ENCODE peak calls at places on chromosomes 12 and 14, in four cellular contexts. K, Y, G and R are unnamed samples.

GRCh38 chr14:80426686-80427085 is 215.4 kb upstream of the DIO2 start:
- DNase-seq in K (no peak), Y (peak; percentile 18), G (no peak), R (peak; percentile 47)

GRCh38 chr12:57444744-57445143 is 10.2 kb downstream of the INHBC start:
- DNase-seq in K (no peak), Y (no peak), G (no peak), R (no peak)

GRCh38 chr14:31071151-31071550 is 45.0 kb upstream of the STRN3 start:
- DNase-seq in K (no peak), Y (no peak), G (no peak), R (peak; percentile 49)

GRCh38 chr14:52397844-52398243 is 83.7 kb downstream of the PTGER2 start:
- DNase-seq in K (no peak), Y (no peak), G (no peak), R (no peak)

GRCh38 chr14:104654119-104654518 is 35.3 kb upstream of the INF2 start:
- DNase-seq in K (no peak), Y (no peak), G (no peak), R (no peak)

GRCh38 chr14:104773505-104774452 is 20.8 kb downstream of the SIVA1 start:
- DNase-seq in K (peak; percentile 34), Y (no peak), G (no peak), R (no peak)

GRCh38 chr12:13587721-13588389 is 391.3 kb downstream of the EMP1 start:
- DNase-seq in K (no peak), Y (no peak), G (peak; percentile 24), R (no peak)

GRCh38 chr14:59931237-59931636 is 11.3 kb downstream of the LRRC9 start:
- DNase-seq in K (no peak), Y (no peak), G (no peak), R (no peak)

GRCh38 chr12:4864575-4864974 is 45.1 kb upstream of the KCNA1 start:
- DNase-seq in K (no peak), Y (no peak), G (no peak), R (no peak)

GRCh38 chr12:2640281-2640680 is 154.5 kb upstream of the FKBP4 start:
- DNase-seq in K (no peak), Y (no peak), G (no peak), R (no peak)

GRCh38 chr12:91272456-91273063 is 89.9 kb upstream of the DCN start:
- DNase-seq in K (no peak), Y (no peak), G (peak; percentile 58), R (no peak)

GRCh38 chr12:112018571-112019237 is 5.5 kb downstream of the ERP29 start:
- DNase-seq in K (no peak), Y (peak; percentile 95), G (no peak), R (peak; percentile 67)
- H3K36me3 ChIP-seq in K (peaks cover 49% of the 10 kb centered on the region), Y (peaks cover 32% of the 10 kb centered on the region), G (peaks cover 14% of the 10 kb centered on the region), R (peaks cover 20% of the 10 kb centered on the region)

DNA sequence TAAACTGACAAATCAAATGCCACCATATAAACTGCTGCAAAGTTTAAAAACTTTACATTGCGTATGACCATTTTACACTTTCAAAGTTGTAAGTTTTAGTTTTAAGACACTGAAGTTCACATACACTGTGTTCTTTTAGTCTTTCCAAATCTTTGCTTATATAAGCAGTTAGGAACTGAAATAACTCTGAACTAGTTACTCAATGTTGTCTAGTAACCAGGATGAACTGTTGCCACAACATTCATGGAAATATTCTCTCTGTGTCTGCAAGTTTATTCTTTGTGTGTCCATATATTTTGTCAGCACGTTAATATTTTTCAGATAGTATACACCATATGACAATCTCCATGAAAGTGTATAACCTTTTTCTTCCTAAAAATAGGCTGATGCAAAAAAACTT is 71.0 kb downstream of the GALNT4 start:
- DNase-seq in K (no peak), Y (no peak), G (no peak), R (peak; percentile 53)
- H2AFZ ChIP-seq in K (peak overlapping the region; percentile 49), Y (no peak overlapping the region), G (no peak overlapping the region), R (no peak overlapping the region)

DNA sequence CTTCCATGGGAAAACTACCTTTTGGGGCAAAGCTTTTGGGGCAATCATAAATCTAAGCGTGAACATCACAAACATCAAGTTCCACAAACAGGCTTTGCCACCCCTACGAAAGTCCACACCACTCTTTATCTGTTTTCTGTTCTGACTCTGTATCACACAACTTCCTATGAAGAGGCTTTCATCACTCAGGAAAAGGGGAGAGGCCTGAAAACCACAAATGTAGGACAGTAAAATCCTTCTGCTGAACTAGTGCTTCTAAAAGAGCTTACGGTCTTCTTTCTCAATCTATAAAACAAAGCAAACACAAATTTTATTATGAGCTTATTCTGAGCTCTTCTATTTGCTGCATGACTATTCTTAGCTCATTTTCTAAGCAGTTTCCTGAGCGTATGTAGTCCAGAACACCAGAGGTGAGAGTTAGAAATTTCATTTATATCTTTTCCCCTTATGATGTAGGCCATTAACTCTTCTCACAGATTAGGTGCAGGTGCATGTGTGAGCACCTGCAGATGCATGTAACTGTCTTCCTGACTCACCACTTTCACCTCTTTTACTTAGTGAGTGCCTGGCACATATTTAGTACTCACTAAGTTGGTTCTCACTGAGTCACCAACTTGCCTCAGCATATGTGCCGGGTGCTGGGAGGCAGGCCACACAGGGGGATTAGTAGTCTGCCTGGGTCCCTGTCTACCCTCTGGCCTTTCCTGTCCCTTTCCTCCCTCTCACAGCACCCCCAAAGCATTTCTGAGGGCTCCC is 32.9 kb upstream of the SYCP3 start:
- DNase-seq in K (no peak), Y (no peak), G (no peak), R (no peak)
- H3K4me1 ChIP-seq in K (no peaks in the 10 kb centered on the region), Y (no peaks in the 10 kb centered on the region), G (no peaks in the 10 kb centered on the region), R (peaks cover 3% of the 10 kb centered on the region)

GRCh38 chr12:12482150-12482761 is 80.4 kb downstream of the DUSP16 start:
- DNase-seq in K (no peak), Y (no peak), G (no peak), R (no peak)
- H3K36me3 ChIP-seq in K (peaks cover 61% of the 10 kb centered on the region), Y (no peaks in the 10 kb centered on the region), G (no peaks in the 10 kb centered on the region), R (peaks cover 22% of the 10 kb centered on the region)

GRCh38 chr12:76346798-76347420 is 1.3 kb downstream of the BBS10 start:
- DNase-seq in K (peak; percentile 29), Y (peak; percentile 70), G (peak; percentile 33), R (peak; percentile 59)
- H2AFZ ChIP-seq in K (peak overlapping the region; percentile 82), Y (peak overlapping the region; percentile 85), G (no peak overlapping the region), R (no peak overlapping the region)

GRCh38 chr14:102502571-102502970 is 7.0 kb downstream of the ANKRD9 start:
- DNase-seq in K (no peak), Y (no peak), G (no peak), R (no peak)

GRCh38 chr14:102500190-102500661 is 9.3 kb downstream of the ANKRD9 start:
- DNase-seq in K (no peak), Y (no peak), G (no peak), R (peak; percentile 59)

GRCh38 chr14:102503576-102504224 is 5.9 kb downstream of the ANKRD9 start:
- DNase-seq in K (no peak), Y (peak; percentile 56), G (no peak), R (no peak)

GRCh38 chr14:102500724-102501123 is 8.9 kb downstream of the ANKRD9 start:
- DNase-seq in K (no peak), Y (no peak), G (no peak), R (no peak)

GRCh38 chr14:102501751-102502315 is 7.7 kb downstream of the ANKRD9 start:
- DNase-seq in K (no peak), Y (no peak), G (no peak), R (no peak)
- H3K4me1 ChIP-seq in K (no peaks in the 10 kb centered on the region), Y (peaks cover 10% of the 10 kb centered on the region), G (no peaks in the 10 kb centered on the region), R (peaks cover 3% of the 10 kb centered on the region)

DNA sequence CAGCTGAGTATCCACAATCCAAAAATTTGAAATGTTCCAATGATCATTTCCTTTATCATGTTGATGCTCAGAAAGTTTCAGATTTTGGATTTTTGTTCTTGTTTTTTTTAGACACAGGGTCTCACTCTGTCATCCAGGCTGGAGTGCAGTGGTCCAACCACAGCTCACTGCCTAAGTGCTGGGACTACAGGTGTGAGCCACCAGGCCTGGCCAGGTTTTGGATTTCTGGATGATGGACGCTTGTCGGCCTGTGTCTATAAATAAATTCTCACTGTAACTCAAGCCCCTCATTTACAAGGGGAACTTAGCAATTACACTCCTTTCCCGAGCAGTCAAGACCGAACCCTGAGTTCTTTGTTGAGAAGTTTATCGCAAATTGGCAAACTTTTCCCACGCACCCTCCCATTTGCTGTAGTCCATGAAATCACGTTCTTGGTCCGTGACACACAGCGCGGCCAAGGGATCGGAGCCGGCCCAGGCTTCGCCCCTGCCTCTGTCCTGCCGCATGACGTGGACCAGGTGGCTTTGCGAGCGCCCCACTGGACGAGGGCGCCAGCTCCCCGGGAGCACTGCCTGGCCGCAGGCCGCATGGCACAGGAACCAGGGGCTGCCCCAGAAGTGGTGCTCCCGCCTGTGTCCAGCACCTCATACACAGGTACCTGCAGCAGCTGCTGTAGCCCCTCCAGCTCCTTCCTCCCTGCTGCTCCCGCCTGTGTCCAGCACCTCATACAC is 14.0 kb upstream of the ANKLE2 start:
- DNase-seq in K (no peak), Y (no peak), G (no peak), R (no peak)
- H3K36me3 ChIP-seq in K (peaks cover 33% of the 10 kb centered on the region), Y (peaks cover 58% of the 10 kb centered on the region), G (no peaks in the 10 kb centered on the region), R (peaks cover 62% of the 10 kb centered on the region)

DNA sequence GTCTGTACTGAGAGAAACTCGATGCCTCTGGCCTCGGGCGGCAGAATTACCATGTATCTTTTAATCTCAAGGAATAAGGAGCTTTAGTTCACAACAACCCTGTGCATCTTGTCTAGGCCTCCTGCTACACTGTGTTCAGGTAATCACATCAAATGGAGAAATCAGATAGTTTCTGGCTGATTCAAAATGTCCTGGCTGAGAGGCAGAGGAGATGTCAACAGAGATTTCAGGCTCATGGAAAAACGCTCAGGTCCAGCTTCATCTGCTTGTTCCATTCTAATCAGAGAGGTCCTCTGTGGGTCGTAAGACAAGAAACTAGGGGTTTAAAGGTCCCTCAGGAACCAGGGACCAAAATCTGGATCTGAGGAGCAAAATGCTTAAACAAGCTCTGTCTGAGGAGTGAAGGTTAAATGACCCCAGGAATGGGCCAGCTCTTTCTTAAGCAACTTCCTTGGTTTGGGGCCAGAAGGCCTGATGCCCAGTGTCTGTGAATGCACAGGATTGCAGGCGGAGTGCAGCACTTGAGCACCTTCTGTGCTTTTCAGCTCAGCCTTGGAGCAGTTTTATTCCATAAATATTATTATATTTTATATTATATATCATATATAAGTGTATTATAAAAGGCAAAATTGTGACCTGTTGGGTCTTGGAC is 170.2 kb upstream of the PRICKLE1 start:
- DNase-seq in K (no peak), Y (peak; percentile 52), G (no peak), R (peak; percentile 63)
- H2AFZ ChIP-seq in K (no peak overlapping the region), Y (no peak overlapping the region), G (no peak overlapping the region), R (no peak overlapping the region)

DNA sequence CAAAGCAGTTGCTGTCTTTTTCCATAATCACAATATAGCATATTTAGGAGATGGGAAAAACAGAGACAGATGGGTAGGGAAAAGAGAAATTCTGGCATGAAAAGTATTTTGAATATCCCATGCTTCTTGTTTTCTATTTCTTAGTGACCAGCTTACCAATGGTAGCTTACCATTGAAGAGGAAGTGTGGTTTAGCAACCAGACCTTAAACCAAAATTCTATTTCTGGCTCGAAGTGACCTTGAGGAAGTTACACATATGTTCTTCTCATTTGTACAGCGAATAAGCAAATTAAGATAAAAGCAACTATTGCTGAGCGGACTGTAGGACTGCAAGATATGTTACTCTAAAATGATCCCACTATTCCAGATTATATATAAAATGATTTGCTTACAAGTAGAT is 82.9 kb downstream of the FGD4 start:
- DNase-seq in K (no peak), Y (no peak), G (no peak), R (no peak)
- H3K4me1 ChIP-seq in K (no peaks in the 10 kb centered on the region), Y (peaks cover 6% of the 10 kb centered on the region), G (peaks cover 10% of the 10 kb centered on the region), R (no peaks in the 10 kb centered on the region)